ENCODE peak calls at places on chromosomes 1 and 21, in nine cellular contexts. B, G, T, Y, P, K, F, U and N are unnamed samples. For H3K4me1, the result is how much of the 10 kb centered on the place peaks cover.

GRCh38 chr1:151047591-151047924 is at the start of gene C1orf56:
- DNase-seq in B (peak), G (peak), T (no peak), Y (peak), P (peak), K (peak), F (peak), U (peak), N (peak)

GRCh38 chr21:38838598-38839369 is 33.1 kb downstream of the ETS2 start:
- DNase-seq in B (no peak), G (no peak), T (no peak), Y (no peak), P (no peak), K (no peak), F (no peak), U (no peak), N (no peak)

GRCh38 chr1:110450928-110451327 is at the start of gene PROK1:
- DNase-seq in B (no peak), G (no peak), T (no peak), Y (no peak), P (no peak), K (no peak), F (no peak), U (no peak), N (no peak)

GRCh38 chr1:108708726-108709660 is 3.7 kb upstream of the FNDC7 start:
- DNase-seq in B (no peak), G (no peak), T (no peak), Y (no peak), P (no peak), K (no peak), F (no peak), U (peak), N (peak)

GRCh38 chr1:85200367-85200869 is 398 bp downstream of the SYDE2 start:
- DNase-seq in B (no peak), G (no peak), T (no peak), Y (peak), P (no peak), K (peak), F (peak), U (peak), N (peak)

GRCh38 chr1:9992910-9993309 is 4.1 kb upstream of the RBP7 start:
- DNase-seq in B (no peak), G (no peak), T (no peak), Y (no peak), P (no peak), K (no peak), F (no peak), U (no peak), N (no peak)

GRCh38 chr1:248849152-248849551 is 9.7 kb downstream of the ZNF692 start:
- DNase-seq in B (no peak), G (no peak), T (no peak), Y (no peak), P (no peak), K (no peak), F (no peak), U (no peak), N (no peak)

GRCh38 chr1:79614762-79615161 is 608.2 kb upstream of the ADGRL4 start:
- DNase-seq in B (no peak), G (peak), T (no peak), Y (peak), P (no peak), K (peak), F (no peak), U (no peak), N (no peak)

GRCh38 chr1:30388386-30388785 is 335.0 kb downstream of the MATN1 start:
- DNase-seq in B (no peak), G (no peak), T (no peak), Y (no peak), P (no peak), K (no peak), F (no peak), U (no peak), N (no peak)

GRCh38 chr1:84156210-84156621 is 12.1 kb downstream of the PRKACB start:
- DNase-seq in B (peak), G (peak), T (no peak), Y (peak), P (no peak), K (peak), F (no peak), U (peak), N (peak)

GRCh38 chr1:51567653-51568052 is 48.6 kb upstream of the EPS15 start:
- DNase-seq in B (peak), G (peak), T (no peak), Y (peak), P (no peak), K (peak), F (no peak), U (no peak), N (no peak)

GRCh38 chr1:159598196-159598595 is 10.6 kb downstream of the APCS start:
- DNase-seq in B (peak), G (peak), T (no peak), Y (peak), P (no peak), K (peak), F (no peak), U (peak), N (no peak)

GRCh38 chr1:229434641-229435051 is 752 bp upstream of the ACTA1 start:
- DNase-seq in B (no peak), G (no peak), T (no peak), Y (no peak), P (no peak), K (no peak), F (no peak), U (no peak), N (no peak)

GRCh38 chr1:174222166-174222949 is 63.0 kb downstream of the RABGAP1L start:
- DNase-seq in B (no peak), G (peak), T (no peak), Y (peak), P (no peak), K (peak), F (no peak), U (no peak), N (peak)

GRCh38 chr1:82880506-82880905 is 1079.8 kb downstream of the ADGRL2 start:
- DNase-seq in B (no peak), G (no peak), T (no peak), Y (no peak), P (no peak), K (no peak), F (no peak), U (no peak), N (no peak)

GRCh38 chr1:204255225-204255624 is 41.4 kb upstream of the GOLT1A start:
- DNase-seq in B (no peak), G (no peak), T (no peak), Y (no peak), P (no peak), K (no peak), F (no peak), U (no peak), N (peak)

GRCh38 chr1:113782451-113782850 is 23.2 kb upstream of the PHTF1 start:
- DNase-seq in B (no peak), G (peak), T (no peak), Y (no peak), P (no peak), K (no peak), F (no peak), U (no peak), N (no peak)

GRCh38 chr1:93707956-93708355 is 26.3 kb upstream of the BCAR3 start:
- DNase-seq in B (no peak), G (no peak), T (no peak), Y (no peak), P (no peak), K (no peak), F (no peak), U (no peak), N (no peak)

GRCh38 chr1:167431261-167431908 is 86.9 kb downstream of the CD247 start:
- DNase-seq in B (no peak), G (no peak), T (no peak), Y (no peak), P (no peak), K (no peak), F (no peak), U (no peak), N (no peak)

GRCh38 chr1:8015809-8016165 is 10.3 kb downstream of the ERRFI1 start:
- DNase-seq in B (no peak), G (no peak), T (no peak), Y (peak), P (no peak), K (peak), F (no peak), U (no peak), N (peak)

GRCh38 chr21:45187646-45188045 is 100.0 kb downstream of the POFUT2 start:
- DNase-seq in B (no peak), G (no peak), T (no peak), Y (no peak), P (no peak), K (peak), F (no peak), U (no peak), N (no peak)

GRCh38 chr1:11537380-11537764 is 58.4 kb downstream of the DISP3 start:
- DNase-seq in B (no peak), G (no peak), T (no peak), Y (no peak), P (no peak), K (no peak), F (no peak), U (no peak), N (no peak)

GRCh38 chr1:230502306-230502705 is 76.2 kb upstream of the PGBD5 start:
- DNase-seq in B (no peak), G (no peak), T (no peak), Y (no peak), P (no peak), K (no peak), F (no peak), U (no peak), N (no peak)

GRCh38 chr1:211287218-211287617 is 28.1 kb downstream of the RCOR3 start:
- DNase-seq in B (no peak), G (no peak), T (no peak), Y (no peak), P (no peak), K (no peak), F (no peak), U (no peak), N (peak)

GRCh38 chr1:62229468-62229867 is 34.8 kb downstream of the L1TD1 start:
- DNase-seq in B (peak), G (no peak), T (no peak), Y (no peak), P (no peak), K (no peak), F (no peak), U (no peak), N (no peak)

GRCh38 chr1:160781914-160782689 is 13.9 kb upstream of the LY9 start:
- DNase-seq in B (no peak), G (no peak), T (no peak), Y (no peak), P (no peak), K (no peak), F (no peak), U (no peak), N (no peak)

GRCh38 chr1:109361649-109362048 is 36.1 kb downstream of the SORT1 start:
- DNase-seq in B (no peak), G (peak), T (no peak), Y (peak), P (no peak), K (peak), F (no peak), U (no peak), N (no peak)

GRCh38 chr1:52658795-52659194 is 25.8 kb downstream of the SHISAL2A start:
- DNase-seq in B (peak), G (no peak), T (no peak), Y (no peak), P (no peak), K (no peak), F (no peak), U (no peak), N (no peak)

GRCh38 chr1:117110774-117111173 is 10.8 kb downstream of the TRIM45 start:
- DNase-seq in B (no peak), G (peak), T (no peak), Y (peak), P (no peak), K (peak), F (no peak), U (no peak), N (peak)

GRCh38 chr1:201391651-201392511 is 7.2 kb downstream of the LAD1 start:
- DNase-seq in B (no peak), G (no peak), T (no peak), Y (no peak), P (no peak), K (no peak), F (no peak), U (no peak), N (no peak)

GRCh38 chr1:36595921-36596320 is 113.2 kb upstream of the CSF3R start:
- DNase-seq in B (no peak), G (no peak), T (no peak), Y (no peak), P (no peak), K (no peak), F (no peak), U (no peak), N (no peak)

GRCh38 chr21:17738171-17738953 is 80.8 kb downstream of the C21orf91 start:
- DNase-seq in B (no peak), G (no peak), T (no peak), Y (no peak), P (no peak), K (no peak), F (no peak), U (no peak), N (no peak)

GRCh38 chr1:40057310-40058030 is 16.9 kb downstream of the CAP1 start:
- DNase-seq in B (no peak), G (no peak), T (no peak), Y (no peak), P (no peak), K (no peak), F (no peak), U (no peak), N (no peak)

GRCh38 chr1:40056519-40057309 is 16.2 kb downstream of the CAP1 start:
- DNase-seq in B (no peak), G (no peak), T (no peak), Y (no peak), P (no peak), K (no peak), F (no peak), U (no peak), N (no peak)

GRCh38 chr1:40059292-40059959 is 18.9 kb downstream of the CAP1 start:
- DNase-seq in B (peak), G (peak), T (no peak), Y (peak), P (no peak), K (peak), F (no peak), U (no peak), N (peak)

GRCh38 chr1:40058453-40059291 is 18.1 kb downstream of the CAP1 start:
- DNase-seq in B (no peak), G (no peak), T (no peak), Y (peak), P (peak), K (no peak), F (no peak), U (no peak), N (no peak)

GRCh38 chr1:40058097-40058452 is 17.5 kb downstream of the CAP1 start:
- DNase-seq in B (no peak), G (no peak), T (no peak), Y (no peak), P (no peak), K (no peak), F (no peak), U (no peak), N (no peak)
- H3K4me3 ChIP-seq in B (no peak), G (no peak), T (no peak), Y (no peak), P (no peak), K (no peak), F (no peak), U (no peak), N (no peak)

DNA sequence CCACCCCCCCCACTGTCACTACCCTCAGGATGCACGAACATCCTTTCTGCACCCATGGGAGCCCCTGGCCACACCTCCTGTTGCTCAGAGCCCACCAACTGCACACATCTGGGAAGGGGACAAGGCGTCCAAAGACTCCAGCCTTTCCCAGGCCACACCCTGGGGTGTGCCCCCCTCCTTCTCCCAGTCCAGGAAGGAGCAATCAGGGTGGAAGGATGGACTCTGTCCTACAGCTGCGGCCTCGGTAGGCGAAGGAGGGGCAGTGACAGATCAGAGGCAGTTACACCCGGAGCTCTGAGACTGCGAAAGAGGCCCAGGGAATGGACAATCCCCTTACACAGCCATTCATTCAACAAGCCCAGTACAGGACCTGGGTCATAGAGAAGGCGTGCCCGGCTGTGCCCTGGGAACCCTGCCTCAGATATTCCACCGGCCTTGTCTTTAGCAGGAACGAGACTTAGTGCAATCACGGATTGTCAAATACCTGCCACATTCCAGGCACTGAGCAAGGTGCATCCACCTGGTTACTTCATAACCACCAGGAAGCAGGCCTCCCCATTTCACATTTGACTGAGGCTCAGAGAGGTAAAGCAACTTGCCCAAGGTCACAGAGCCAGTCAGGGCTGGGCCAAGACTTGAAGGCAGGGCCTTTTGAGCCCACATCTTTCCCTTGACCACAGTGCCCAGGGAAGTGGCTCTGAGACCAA is 9.4 kb downstream of the HSPG2 start:
- DNase-seq in B (no peak), G (no peak), T (no peak), Y (no peak), P (peak), K (peak), F (no peak), U (no peak), N (no peak)
- H3K4me1 ChIP-seq in B (under half), G (half or more), T (half or more), Y (half or more), P (half or more), K (half or more), F (under half), U (half or more), N (under half)

GRCh38 chr1:44029911-44030605 is 1.2 kb downstream of the SLC6A9 start:
- DNase-seq in B (peak), G (peak), T (peak), Y (peak), P (peak), K (peak), F (peak), U (peak), N (peak)

GRCh38 chr1:44031900-44032817 is 897 bp upstream of the SLC6A9 start:
- DNase-seq in B (peak), G (peak), T (no peak), Y (no peak), P (no peak), K (no peak), F (no peak), U (no peak), N (no peak)

GRCh38 chr1:44030606-44031050 is 634 bp downstream of the SLC6A9 start:
- DNase-seq in B (no peak), G (peak), T (no peak), Y (peak), P (peak), K (peak), F (peak), U (no peak), N (peak)

GRCh38 chr1:44033041-44033575 is 1.8 kb upstream of the SLC6A9 start:
- DNase-seq in B (no peak), G (no peak), T (no peak), Y (no peak), P (no peak), K (no peak), F (no peak), U (no peak), N (no peak)

GRCh38 chr1:44031051-44031899 is at the start of gene SLC6A9:
- DNase-seq in B (peak), G (peak), T (peak), Y (peak), P (peak), K (peak), F (peak), U (no peak), N (peak)
- H3K4me3 ChIP-seq in B (peak), G (peak), T (peak), Y (peak), P (peak), K (peak), F (peak), U (peak), N (peak)

DNA sequence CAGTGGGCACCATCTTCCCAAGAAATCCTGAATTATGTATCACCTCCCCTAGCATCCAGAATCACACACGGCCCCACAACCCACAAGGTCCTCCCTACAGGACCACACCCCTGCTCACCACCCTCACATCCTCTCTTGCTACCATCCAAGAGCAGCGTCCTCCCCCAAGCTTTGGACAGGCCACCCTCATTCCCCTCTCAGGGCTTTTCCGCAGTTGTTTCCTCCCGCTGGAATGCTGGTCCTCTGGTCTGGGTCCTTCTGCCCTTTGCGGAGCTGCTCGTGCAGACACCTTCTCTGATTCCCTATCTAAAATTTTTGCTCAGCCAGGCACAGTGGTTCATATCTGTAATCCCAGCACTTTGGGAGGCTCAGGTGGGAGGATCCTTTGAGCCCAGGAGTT is 56.5 kb downstream of the TOMM20 start:
- DNase-seq in B (no peak), G (no peak), T (no peak), Y (no peak), P (no peak), K (no peak), F (no peak), U (no peak), N (no peak)
- H3K4me1 ChIP-seq in B (half or more), G (under half), T (half or more), Y (under half), P (under half), K (half or more), F (under half), U (half or more), N (under half)

GRCh38 chr1:106276856-106277255 is 779.6 kb upstream of the PRMT6 start:
- DNase-seq in B (no peak), G (no peak), T (no peak), Y (peak), P (no peak), K (peak), F (no peak), U (no peak), N (no peak)

GRCh38 chr1:106277786-106278185 is 778.7 kb upstream of the PRMT6 start:
- DNase-seq in B (no peak), G (no peak), T (no peak), Y (no peak), P (no peak), K (no peak), F (no peak), U (no peak), N (no peak)

GRCh38 chr1:106278706-106279105 is 777.8 kb upstream of the PRMT6 start:
- DNase-seq in B (no peak), G (no peak), T (no peak), Y (peak), P (no peak), K (no peak), F (no peak), U (no peak), N (peak)
- H3K4me3 ChIP-seq in B (no peak), G (no peak), T (no peak), Y (no peak), P (no peak), K (no peak), F (no peak), U (no peak), N (no peak)